ENCODE peak calls at places on chromosomes 12 and 14, in nine cellular contexts. J is WTC11, U is fibroblast of lung, C is GM13976, Y is osteocyte, T is GM12878, Q is upper lobe of right lung, N is lower leg skin, P is stomach. Z is an unnamed sample.

GRCh38 chr14:74642011-74642410 is 30.0 kb upstream of the LTBP2 start:
- DNase-seq in J (no peak), C (no peak), Q (no peak), T (no peak), Y (no peak), U (no peak), P (no peak), N (no peak), Z (no peak)

GRCh38 chr12:93813181-93813580 is 136.0 kb downstream of the CRADD start:
- DNase-seq in Y (no peak), Q (no peak), T (no peak), N (no peak), P (no peak), C (no peak), U (peak; percentile 68), J (no peak), Z (peak; percentile 55)

GRCh38 chr12:131755305-131756113 is 44.6 kb downstream of the SFSWAP start:
- DNase-seq in N (no peak), Y (no peak), U (no peak), T (no peak), Q (no peak), J (peak; percentile 50), P (no peak), C (peak; percentile 67), Z (peak; percentile 23)

GRCh38 chr14:99996951-99997571 is 68.2 kb upstream of the EVL start:
- DNase-seq in T (no peak), J (no peak), P (no peak), U (peak; percentile 12), C (no peak), Q (no peak), Y (no peak), N (no peak), Z (peak; percentile 53)

GRCh38 chr12:113392988-113393579 is 10.6 kb downstream of the SDS start:
- DNase-seq in J (peak; percentile 94), U (peak; percentile 8), T (peak; percentile 59), C (peak; percentile 68), Q (no peak), Y (no peak), N (no peak), P (no peak), Z (peak; percentile 49)

GRCh38 chr14:53613404-53614253 is 343.0 kb downstream of the BMP4 start:
- DNase-seq in C (peak; percentile 73), J (no peak), T (peak; percentile 98), Y (no peak), U (peak; percentile 71), Q (no peak), P (no peak), N (no peak), Z (no peak)

GRCh38 chr14:88164906-88165534 is 158.0 kb downstream of the KCNK10 start:
- DNase-seq in U (peak; percentile 1), Q (no peak), P (no peak), N (no peak), Y (peak; percentile 62), T (no peak), J (no peak), C (no peak), Z (no peak)

GRCh38 chr14:26204362-26204953 is 393.4 kb downstream of the NOVA1 start:
- DNase-seq in J (no peak), P (no peak), Q (no peak), Y (no peak), T (no peak), U (no peak), C (no peak), N (no peak), Z (peak; percentile 27)

GRCh38 chr14:74038015-74038859 is 19.1 kb downstream of the BBOF1 start:
- DNase-seq in U (peak; percentile 46), Y (no peak), T (no peak), N (no peak), C (peak; percentile 59), J (no peak), Q (no peak), P (no peak), Z (peak; percentile 76)

GRCh38 chr12:91989143-91989542 is 156.5 kb downstream of the BTG1 start:
- DNase-seq in J (no peak), U (no peak), Q (no peak), T (no peak), P (no peak), C (no peak), Y (no peak), N (no peak), Z (no peak)

GRCh38 chr12:91994208-91994797 is 151.3 kb downstream of the BTG1 start:
- DNase-seq in N (no peak), Q (no peak), C (no peak), Y (no peak), J (no peak), P (no peak), U (no peak), T (no peak), Z (no peak)

GRCh38 chr12:91993287-91994028 is 152.2 kb downstream of the BTG1 start:
- DNase-seq in C (no peak), U (no peak), Y (no peak), P (no peak), Q (no peak), N (no peak), T (no peak), J (no peak), Z (no peak)

GRCh38 chr12:91990525-91990924 is 155.1 kb downstream of the BTG1 start:
- DNase-seq in T (no peak), U (peak; percentile 65), Q (no peak), Y (no peak), J (no peak), P (no peak), N (no peak), C (no peak), Z (peak; percentile 39)

GRCh38 chr12:91991397-91992187 is 154.1 kb downstream of the BTG1 start:
- DNase-seq in N (no peak), Q (no peak), J (no peak), Y (no peak), P (no peak), U (no peak), T (peak; percentile 32), C (peak; percentile 36), Z (peak; percentile 49)
- TF ChIP-seq CTCF in N (no peak), Q (peak; percentile 19), J (no peak), Y (peak; percentile 14), P (no peak), U (no peak), T (no peak), C (peak; percentile 16), Z (no peak)

GRCh38 chr12:2836576-2836975 is 1.7 kb upstream of the NRIP2 start:
- DNase-seq in P (no peak), N (no peak), J (no peak), Q (no peak), T (no peak), C (no peak), U (no peak), Y (no peak), Z (no peak)

GRCh38 chr12:2833810-2834209 is 1.0 kb downstream of the NRIP2 start:
- DNase-seq in J (no peak), Q (no peak), U (peak; percentile 32), N (no peak), T (no peak), P (no peak), Y (no peak), C (no peak), Z (peak; percentile 42)

GRCh38 chr12:2833327-2833726 is 1.5 kb downstream of the NRIP2 start:
- DNase-seq in U (no peak), N (no peak), T (no peak), Q (no peak), Y (no peak), P (no peak), C (no peak), J (no peak), Z (no peak)

GRCh38 chr12:2836004-2836403 is 1.2 kb upstream of the NRIP2 start:
- DNase-seq in N (no peak), T (no peak), J (no peak), Y (no peak), Q (no peak), P (no peak), C (no peak), U (no peak), Z (no peak)

GRCh38 chr12:2834581-2835491 is at the start of gene NRIP2:
- DNase-seq in N (no peak), Y (peak; percentile 89), Q (no peak), T (no peak), J (peak; percentile 51), P (no peak), U (peak; percentile 63), C (no peak), Z (peak; percentile 29)
- TF ChIP-seq CTCF in N (no peak), Y (peak; percentile 28), Q (no peak), T (no peak), J (no peak), P (no peak), U (peak; percentile 44), C (no peak), Z (peak; percentile 10)

GRCh38 chr12:111693818-111694217 is 8.0 kb downstream of the ACAD10 start:
- DNase-seq in U (no peak), J (no peak), N (no peak), Q (no peak), Y (no peak), T (no peak), P (no peak), C (no peak), Z (no peak)

GRCh38 chr12:111687952-111688351 is 2.1 kb downstream of the ACAD10 start:
- DNase-seq in C (no peak), P (no peak), Q (no peak), N (no peak), T (no peak), J (no peak), Y (no peak), U (no peak), Z (no peak)

GRCh38 chr12:111687255-111687654 is 1.4 kb downstream of the ACAD10 start:
- DNase-seq in T (peak; percentile 5), U (no peak), Q (no peak), Y (no peak), P (no peak), N (no peak), J (no peak), C (peak; percentile 41), Z (no peak)

GRCh38 chr12:111691262-111691661 is 5.4 kb downstream of the ACAD10 start:
- DNase-seq in J (no peak), U (no peak), Q (no peak), Y (no peak), N (no peak), T (no peak), P (no peak), C (no peak), Z (no peak)

DNA sequence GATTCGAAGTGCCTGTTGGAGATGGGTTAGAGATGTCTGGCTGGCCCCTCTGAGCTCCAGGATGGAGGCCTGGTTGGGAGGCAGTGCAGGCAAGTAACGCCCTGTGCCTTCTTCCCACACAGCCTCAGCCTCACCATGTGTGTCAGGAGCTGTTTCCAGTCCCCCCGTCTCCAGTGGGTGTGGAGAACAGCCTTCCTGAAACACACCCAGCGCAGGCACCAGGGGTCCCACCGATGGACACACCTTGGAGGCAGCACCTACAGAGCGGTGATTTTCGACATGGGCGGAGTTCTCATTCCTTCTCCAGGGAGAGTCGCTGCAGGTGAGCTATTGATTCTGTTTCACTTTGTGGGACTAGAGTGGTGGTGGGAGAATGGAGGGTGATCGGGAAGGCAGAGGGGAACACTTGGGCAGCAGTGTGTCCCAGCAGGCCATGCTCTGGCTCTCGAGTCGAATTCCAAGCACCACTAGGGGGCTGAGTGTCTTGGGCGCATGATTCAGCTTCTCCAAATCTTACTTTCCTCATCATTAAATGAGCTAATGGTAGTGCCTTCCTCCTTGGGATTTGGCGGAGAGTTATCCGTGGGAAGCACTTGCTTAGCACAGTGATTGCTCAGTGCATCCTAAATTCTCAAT is 6.8 kb downstream of the ACAD10 start:
- DNase-seq in N (no peak), C (peak; percentile 21), P (no peak), U (no peak), Y (no peak), Q (no peak), T (no peak), J (peak; percentile 28), Z (peak; percentile 20)
- TF ChIP-seq CTCF in N (no peak), C (no peak), P (no peak), U (peak; percentile 15), Y (peak; percentile 30), Q (no peak), T (peak; percentile 19), J (no peak), Z (peak; percentile 33)

GRCh38 chr14:72416081-72416849 is 477.6 kb downstream of the DPF3 start:
- DNase-seq in N (no peak), T (no peak), P (no peak), Q (no peak), J (no peak), U (no peak), C (no peak), Y (no peak), Z (no peak)
- TF ChIP-seq CTCF in N (no peak), T (no peak), P (no peak), Q (no peak), J (no peak), U (no peak), C (no peak), Y (no peak), Z (no peak)